ENCODE peak calls at places on chromosomes 11 and 22, in ten cellular contexts. Y is GM12878, J is heart right ventricle, K is K562, R is left ventricle myocardium inferior, Q is psoas muscle, S is spleen, I is transverse colon, C is astrocyte, U is adrenal gland. P is an unnamed sample. For H3K27me3 and H3K9me3, the result is how much of the 10 kb centered on the place peaks cover.

GRCh38 chr22:46055176-46055850 is 78.4 kb upstream of the WNT7B start:
- DNase-seq in Y (no peak), J (no peak), K (no peak), R (peak), Q (peak), S (peak), I (peak), C (peak), U (peak), P (peak)

GRCh38 chr11:82895437-82896091 is 4.7 kb downstream of the PRCP start:
- DNase-seq in Y (peak), J (no peak), K (no peak), R (no peak), Q (no peak), S (no peak), I (no peak), C (no peak), U (no peak), P (no peak)

GRCh38 chr11:898540-899190 is 11.9 kb downstream of the CHID1 start:
- DNase-seq in Y (no peak), J (no peak), K (peak), R (no peak), Q (no peak), S (no peak), I (no peak), C (no peak), U (no peak), P (peak)

GRCh38 chr11:100637706-100638105 is 49.4 kb upstream of the ARHGAP42 start:
- DNase-seq in Y (no peak), J (no peak), K (no peak), R (no peak), Q (no peak), S (no peak), I (no peak), C (no peak), U (no peak), P (no peak)

GRCh38 chr22:26367402-26368245 is 61.4 kb upstream of the ASPHD2 start:
- DNase-seq in Y (no peak), J (no peak), K (peak), R (no peak), Q (no peak), S (no peak), I (peak), C (peak), U (peak), P (peak)

GRCh38 chr22:49300951-49301397 is 526.7 kb downstream of the BRD1 start:
- DNase-seq in Y (no peak), J (no peak), K (no peak), R (no peak), Q (no peak), S (peak), I (no peak), C (no peak), U (peak), P (no peak)

GRCh38 chr22:49264696-49265095 is 563.0 kb downstream of the BRD1 start:
- DNase-seq in Y (no peak), J (no peak), K (no peak), R (no peak), Q (no peak), S (no peak), I (no peak), C (no peak), U (peak), P (no peak)

GRCh38 chr22:22999473-22999872 is 70.8 kb upstream of the GNAZ start:
- DNase-seq in Y (no peak), J (no peak), K (no peak), R (no peak), Q (no peak), S (no peak), I (no peak), C (no peak), U (no peak), P (no peak)

GRCh38 chr11:1953489-1954284 is 6.6 kb downstream of the MRPL23 start:
- DNase-seq in Y (no peak), J (peak), K (no peak), R (peak), Q (no peak), S (peak), I (no peak), C (no peak), U (peak), P (peak)

GRCh38 chr11:119478711-119479285 is 55.8 kb upstream of the THY1 start:
- DNase-seq in Y (no peak), J (no peak), K (no peak), R (no peak), Q (no peak), S (no peak), I (no peak), C (no peak), U (no peak), P (no peak)

GRCh38 chr22:22881116-22882032 is 6.2 kb upstream of the IGLL5 start:
- DNase-seq in Y (no peak), J (no peak), K (no peak), R (no peak), Q (no peak), S (no peak), I (no peak), C (no peak), U (no peak), P (no peak)

GRCh38 chr11:848988-849824 is 6.6 kb downstream of the TSPAN4 start:
- DNase-seq in Y (no peak), J (peak), K (no peak), R (no peak), Q (no peak), S (no peak), I (no peak), C (no peak), U (no peak), P (no peak)

GRCh38 chr11:12185914-12186313 is 75.5 kb downstream of the MICAL2 start:
- DNase-seq in Y (no peak), J (no peak), K (no peak), R (no peak), Q (no peak), S (no peak), I (no peak), C (peak), U (no peak), P (no peak)

GRCh38 chr22:29700949-29701927 is 18.6 kb upstream of the CABP7 start:
- DNase-seq in Y (no peak), J (no peak), K (peak), R (no peak), Q (no peak), S (no peak), I (peak), C (peak), U (no peak), P (no peak)

GRCh38 chr11:35144811-35145210 is 5.8 kb downstream of the CD44 start:
- DNase-seq in Y (no peak), J (no peak), K (no peak), R (no peak), Q (no peak), S (no peak), I (no peak), C (peak), U (no peak), P (no peak)

GRCh38 chr11:11263238-11264030 is 89.6 kb downstream of the CSNK2A3 start:
- DNase-seq in Y (no peak), J (no peak), K (no peak), R (no peak), Q (no peak), S (no peak), I (no peak), C (no peak), U (no peak), P (no peak)

GRCh38 chr22:23204541-23205157 is 24.3 kb downstream of the BCR start:
- DNase-seq in Y (no peak), J (peak), K (no peak), R (peak), Q (peak), S (peak), I (no peak), C (no peak), U (peak), P (peak)

GRCh38 chr11:45238724-45239123 is 47.4 kb downstream of the SYT13 start:
- DNase-seq in Y (no peak), J (no peak), K (no peak), R (no peak), Q (no peak), S (no peak), I (no peak), C (peak), U (no peak), P (no peak)

GRCh38 chr11:108912587-108912986 is 247.7 kb downstream of the DDX10 start:
- DNase-seq in Y (no peak), J (no peak), K (no peak), R (no peak), Q (no peak), S (no peak), I (no peak), C (peak), U (no peak), P (no peak)

GRCh38 chr11:45511566-45511965 is 153.9 kb downstream of the CHST1 start:
- DNase-seq in Y (no peak), J (no peak), K (no peak), R (no peak), Q (no peak), S (no peak), I (no peak), C (no peak), U (no peak), P (no peak)

GRCh38 chr11:47552086-47552580 is 799 bp downstream of the CELF1 start:
- DNase-seq in Y (no peak), J (no peak), K (peak), R (peak), Q (peak), S (no peak), I (no peak), C (peak), U (peak), P (peak)

GRCh38 chr22:45516923-45517675 is 14.4 kb downstream of the FBLN1 start:
- DNase-seq in Y (no peak), J (no peak), K (no peak), R (no peak), Q (no peak), S (no peak), I (no peak), C (peak), U (no peak), P (no peak)

GRCh38 chr11:115257286-115258077 is 246.7 kb downstream of the CADM1 start:
- DNase-seq in Y (no peak), J (no peak), K (no peak), R (no peak), Q (no peak), S (no peak), I (no peak), C (no peak), U (no peak), P (no peak)

GRCh38 chr22:45263790-45264269 is 20.9 kb upstream of the UPK3A start:
- DNase-seq in Y (no peak), J (peak), K (peak), R (peak), Q (peak), S (peak), I (peak), C (peak), U (peak), P (peak)

GRCh38 chr11:132588366-132588765 is 943.9 kb downstream of the OPCML start:
- DNase-seq in Y (no peak), J (no peak), K (no peak), R (no peak), Q (no peak), S (no peak), I (no peak), C (peak), U (no peak), P (no peak)

GRCh38 chr11:31236052-31236652 is 133.4 kb downstream of the DCDC1 start:
- DNase-seq in Y (no peak), J (no peak), K (no peak), R (no peak), Q (no peak), S (no peak), I (no peak), C (no peak), U (no peak), P (no peak)
- TF ChIP-seq CTCF in Y (peak), J (peak), K (peak), R (peak), Q (peak), S (no peak), I (no peak), C (peak), U (no peak), P (no peak)

DNA sequence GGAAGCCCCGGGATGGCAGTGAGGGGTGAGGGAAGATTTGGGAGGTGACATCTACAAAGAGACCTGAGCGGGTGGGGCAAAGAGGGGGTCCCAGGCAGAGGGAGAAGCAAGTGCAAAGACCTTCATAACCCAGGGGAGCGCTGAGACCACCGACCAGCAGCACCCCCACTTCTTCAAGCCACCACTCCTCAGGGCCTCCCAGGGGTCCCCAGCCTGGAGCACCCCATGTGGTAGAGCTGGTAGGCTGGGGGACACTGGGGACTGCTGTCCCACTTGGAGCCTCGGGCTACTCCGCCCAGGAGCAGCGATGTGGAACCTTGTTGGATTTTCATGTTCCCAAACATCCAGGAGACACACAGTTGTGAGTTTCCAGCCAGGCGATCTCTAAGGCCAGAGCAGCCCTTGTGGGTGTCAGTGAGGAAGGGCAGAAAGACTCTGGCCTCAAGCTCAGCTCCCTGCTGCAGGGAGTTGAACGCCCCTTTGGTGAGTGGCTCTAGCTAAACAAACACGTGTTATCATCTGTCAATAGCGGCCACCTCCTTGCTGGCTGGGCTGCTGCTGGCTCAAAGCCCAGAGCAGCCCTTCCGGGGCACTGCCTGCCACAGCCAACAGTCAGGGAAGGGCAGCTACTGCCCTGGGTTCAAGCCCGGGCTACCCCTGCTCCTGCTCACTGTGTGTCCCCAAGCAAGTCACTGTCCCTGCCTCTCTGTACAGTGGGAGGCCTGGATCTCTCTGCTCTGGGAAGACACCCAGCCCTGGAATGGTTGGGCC is 25.7 kb upstream of the CHKA start:
- DNase-seq in Y (no peak), J (peak), K (peak), R (no peak), Q (no peak), S (no peak), I (peak), C (no peak), U (peak), P (peak)
- H3K27me3 ChIP-seq in Y (under half), J (under half), K (under half), R (under half), Q (under half), S (under half), I (under half), C (under half), U (under half), P (under half)

DNA sequence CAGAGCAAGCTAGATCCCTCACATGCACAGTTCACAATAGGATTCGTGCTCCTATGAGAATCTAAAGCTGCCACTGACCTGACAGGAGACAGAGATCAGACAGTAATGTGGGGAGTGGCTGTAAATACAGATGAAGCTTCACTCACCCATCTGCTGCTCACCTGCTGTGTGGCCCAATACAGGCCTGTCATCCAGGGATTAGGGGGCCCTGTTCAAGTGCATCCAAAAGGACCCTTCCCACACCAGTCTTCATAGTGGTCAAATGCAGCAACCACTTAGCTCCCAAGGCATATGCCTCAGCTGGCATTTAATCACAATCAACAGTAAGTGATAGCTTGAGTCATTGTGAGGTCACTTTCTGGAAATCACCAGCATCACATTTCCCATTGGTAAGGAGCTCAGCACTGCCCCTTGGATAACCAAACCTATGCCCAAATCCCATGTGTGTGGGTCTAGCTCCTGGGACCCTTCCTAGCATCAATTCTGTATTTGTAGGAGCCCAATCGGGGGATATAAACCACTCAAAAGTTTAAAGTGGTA is 65.6 kb downstream of the OR4C45 start:
- DNase-seq in Y (no peak), J (no peak), K (no peak), R (no peak), Q (no peak), S (no peak), I (no peak), C (no peak), U (no peak), P (no peak)
- H3K9me3 ChIP-seq in Y (under half), J (under half), K (under half), R (under half), Q (under half), S (under half), I (under half), C (under half), U (under half), P (under half)

GRCh38 chr11:60908803-60909202 is 2.4 kb upstream of the PRPF19 start:
- DNase-seq in Y (no peak), J (no peak), K (no peak), R (no peak), Q (no peak), S (no peak), I (no peak), C (no peak), U (no peak), P (no peak)

GRCh38 chr11:60912223-60912850 is 1.6 kb upstream of the TMEM109 start:
- DNase-seq in Y (no peak), J (no peak), K (no peak), R (no peak), Q (no peak), S (no peak), I (no peak), C (no peak), U (no peak), P (no peak)

GRCh38 chr11:60910281-60910687 is 3.7 kb upstream of the TMEM109 start:
- DNase-seq in Y (peak), J (no peak), K (no peak), R (no peak), Q (no peak), S (no peak), I (peak), C (no peak), U (no peak), P (no peak)

GRCh38 chr11:60912851-60913550 is 957 bp upstream of the TMEM109 start:
- DNase-seq in Y (no peak), J (no peak), K (no peak), R (no peak), Q (no peak), S (peak), I (no peak), C (no peak), U (no peak), P (no peak)

DNA sequence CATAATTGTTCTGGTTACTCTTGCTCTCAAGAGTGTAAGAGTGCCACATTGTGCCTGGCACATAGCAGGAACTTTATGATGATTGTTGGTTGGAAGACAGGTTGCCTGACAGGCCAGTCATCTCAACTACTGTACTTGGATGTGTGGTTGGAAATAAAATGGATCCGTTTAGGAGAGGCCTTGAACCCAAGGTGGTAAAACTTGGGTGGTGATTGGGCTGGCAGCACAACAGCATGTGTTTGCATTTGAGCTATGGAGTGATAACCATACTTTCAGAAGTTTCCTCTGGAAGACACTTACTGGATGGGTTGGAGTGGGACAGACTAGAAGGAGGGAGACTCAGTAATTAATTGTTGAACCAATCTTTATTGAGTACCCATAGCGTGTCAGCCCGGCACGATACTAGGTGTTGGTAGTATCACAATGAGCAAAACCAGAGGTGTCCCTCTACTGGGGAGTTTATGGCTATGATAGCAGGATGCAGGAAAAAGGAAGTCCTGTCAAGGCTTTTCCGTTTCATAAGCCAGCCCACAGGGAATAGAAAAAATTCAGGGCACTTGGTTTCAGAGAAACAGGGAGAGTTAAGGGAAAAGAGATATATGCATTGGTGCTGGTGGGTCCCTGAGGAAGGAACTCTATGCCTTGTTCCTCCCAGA is 3.1 kb upstream of the TMEM109 start:
- DNase-seq in Y (no peak), J (no peak), K (no peak), R (no peak), Q (no peak), S (no peak), I (no peak), C (no peak), U (no peak), P (no peak)
- TF ChIP-seq CTCF in Y (no peak), J (peak), K (no peak), R (peak), Q (no peak), S (peak), I (no peak), C (no peak), U (peak), P (no peak)

P was measured in pancreas.